ENCODE peak calls at places on chromosomes 16 and 17, in seven cellular contexts. U is NCI-H460, N is T-helper 2 cell, F is astrocyte, O is NCI-H1436, K is lower leg skin, L is GM20000. E is an unnamed sample.

GRCh38 chr17:8606415-8606814 is 24.1 kb downstream of the MYH10 start:
- DNase-seq in F (no peak), K (no peak), N (no peak), O (peak), L (no peak), U (no peak), E (no peak)

GRCh38 chr16:1075546-1075945 is 3.0 kb downstream of the SSTR5 start:
- DNase-seq in F (no peak), O (no peak), L (no peak), N (no peak), K (no peak), U (no peak), E (no peak)

GRCh38 chr17:72439893-72440502 is 319.2 kb downstream of the SOX9 start:
- DNase-seq in F (no peak), O (no peak), N (no peak), K (no peak), L (no peak), U (no peak), E (no peak)

GRCh38 chr16:75733305-75734141 is 7.2 kb upstream of the CPHXL start:
- DNase-seq in U (no peak), F (peak), L (no peak), N (no peak), K (no peak), O (no peak), E (no peak)

GRCh38 chr17:43212641-43213490 is 1.2 kb downstream of the TMEM106A start:
- DNase-seq in K (no peak), F (no peak), O (no peak), L (peak), N (no peak), U (no peak), E (no peak)

GRCh38 chr16:13426279-13426678 is 493.7 kb upstream of the ERCC4 start:
- DNase-seq in K (no peak), U (no peak), O (no peak), L (no peak), N (no peak), F (no peak), E (no peak)

GRCh38 chr17:8964801-8965393 is 610 bp downstream of the PIK3R5 start:
- DNase-seq in K (peak), O (no peak), F (no peak), N (peak), L (no peak), U (no peak), E (no peak)

GRCh38 chr17:47700471-47701449 is 6.8 kb downstream of the TBKBP1 start:
- DNase-seq in F (no peak), L (no peak), U (no peak), N (peak), K (no peak), O (no peak), E (no peak)

GRCh38 chr17:40566027-40566426 is 755 bp upstream of the CCR7 start:
- DNase-seq in F (no peak), N (no peak), U (no peak), K (no peak), L (peak), O (no peak), E (no peak)

GRCh38 chr16:4891886-4892216 is 44.6 kb downstream of the UBN1 start:
- DNase-seq in K (no peak), U (no peak), O (no peak), F (no peak), N (no peak), L (no peak), E (no peak)

E was measured in CD4-positive, alpha-beta T cell.